ENCODE peak calls at places on chromosome 13, in six cellular contexts. E is IMR-90, O is sigmoid colon, N is left ventricle myocardium inferior, I is upper lobe of left lung, G is heart left ventricle. L is an unnamed sample.

GRCh38 chr13:73466561-73466960 is 407.8 kb downstream of the KLF5 start:
- DNase-seq in N (no peak), E (no peak), G (no peak), O (no peak), I (no peak), L (no peak)

GRCh38 chr13:102779426-102780159 is 6.0 kb upstream of the TEX30 start:
- DNase-seq in I (no peak), O (no peak), N (no peak), E (no peak), G (no peak), L (no peak)

GRCh38 chr13:51929699-51930098 is 67.9 kb downstream of the CCDC70 start:
- DNase-seq in G (no peak), O (no peak), N (no peak), E (no peak), I (no peak), L (no peak)

GRCh38 chr13:101881593-101881992 is 429.1 kb downstream of the ITGBL1 start:
- DNase-seq in E (no peak), O (no peak), G (no peak), I (no peak), N (no peak), L (no peak)

GRCh38 chr13:50359779-50360178 is 344.5 kb downstream of the KCNRG start:
- DNase-seq in O (no peak), G (no peak), I (no peak), N (no peak), E (no peak), L (no peak)

GRCh38 chr13:86087241-86087640 is 288.0 kb upstream of the SLITRK6 start:
- DNase-seq in E (no peak), O (no peak), G (no peak), N (no peak), I (no peak), L (no peak)

GRCh38 chr13:23608704-23609413 is 38.6 kb downstream of the TNFRSF19 start:
- DNase-seq in N (peak; percentile 59), G (peak; percentile 64), I (no peak), O (peak; percentile 78), E (peak; percentile 42), L (no peak)

GRCh38 chr13:98325724-98326123 is 148.7 kb upstream of the RNF113B start:
- DNase-seq in I (no peak), N (no peak), E (no peak), G (no peak), O (no peak), L (no peak)

GRCh38 chr13:59706101-59706976 is 457.4 kb downstream of the DIAPH3 start:
- DNase-seq in E (no peak), G (no peak), I (no peak), N (no peak), O (no peak), L (no peak)

GRCh38 chr13:69619651-69620050 is 488.0 kb upstream of the ATXN8OS start:
- DNase-seq in G (no peak), O (no peak), E (no peak), N (no peak), I (no peak), L (no peak)
- H3K27ac ChIP-seq in G (no peak overlapping the region), O (no peak overlapping the region), E (no peak overlapping the region), N (no peak overlapping the region), I (no peak overlapping the region), L (no peak overlapping the region)

GRCh38 chr13:31050486-31051400 is 111.0 kb downstream of the HSPH1 start:
- DNase-seq in O (no peak), E (peak; percentile 57), I (no peak), N (no peak), G (no peak), L (no peak)
- TF ChIP-seq CTCF in O (no peak), E (peak; percentile 33), I (no peak), N (no peak), G (no peak), L (no peak)

GRCh38 chr13:29294869-29295268 is 300.6 kb downstream of the SLC7A1 start:
- DNase-seq in E (no peak), N (no peak), I (no peak), O (no peak), G (no peak), L (no peak)

DNA sequence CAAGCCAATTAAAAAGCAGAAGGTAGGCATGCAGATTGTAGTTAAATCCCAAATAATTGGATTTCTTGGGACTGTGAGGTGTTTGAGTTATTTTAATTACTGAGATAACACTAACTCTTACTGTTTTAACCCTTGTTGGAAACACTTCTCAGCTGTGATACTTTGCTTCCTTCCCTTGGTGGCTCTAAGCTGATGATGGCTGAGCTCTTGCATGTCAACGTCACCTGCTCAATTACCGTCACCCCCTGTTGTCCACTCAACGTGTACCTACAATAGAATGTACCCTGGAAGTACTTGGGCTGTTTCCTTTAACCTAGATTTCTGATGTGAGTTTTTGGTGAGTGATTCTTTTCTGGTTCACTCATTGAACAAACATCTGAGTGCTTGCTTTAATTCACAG is 303.4 kb downstream of the SLC7A1 start:
- DNase-seq in E (no peak), I (no peak), G (no peak), O (no peak), N (no peak), L (no peak)
- H3K9me3 ChIP-seq in E (peaks cover 4% of the 10 kb centered on the region), I (no peaks in the 10 kb centered on the region), G (no peaks in the 10 kb centered on the region), O (no peaks in the 10 kb centered on the region), N (peaks cover 5% of the 10 kb centered on the region), L (no peaks in the 10 kb centered on the region)

DNA sequence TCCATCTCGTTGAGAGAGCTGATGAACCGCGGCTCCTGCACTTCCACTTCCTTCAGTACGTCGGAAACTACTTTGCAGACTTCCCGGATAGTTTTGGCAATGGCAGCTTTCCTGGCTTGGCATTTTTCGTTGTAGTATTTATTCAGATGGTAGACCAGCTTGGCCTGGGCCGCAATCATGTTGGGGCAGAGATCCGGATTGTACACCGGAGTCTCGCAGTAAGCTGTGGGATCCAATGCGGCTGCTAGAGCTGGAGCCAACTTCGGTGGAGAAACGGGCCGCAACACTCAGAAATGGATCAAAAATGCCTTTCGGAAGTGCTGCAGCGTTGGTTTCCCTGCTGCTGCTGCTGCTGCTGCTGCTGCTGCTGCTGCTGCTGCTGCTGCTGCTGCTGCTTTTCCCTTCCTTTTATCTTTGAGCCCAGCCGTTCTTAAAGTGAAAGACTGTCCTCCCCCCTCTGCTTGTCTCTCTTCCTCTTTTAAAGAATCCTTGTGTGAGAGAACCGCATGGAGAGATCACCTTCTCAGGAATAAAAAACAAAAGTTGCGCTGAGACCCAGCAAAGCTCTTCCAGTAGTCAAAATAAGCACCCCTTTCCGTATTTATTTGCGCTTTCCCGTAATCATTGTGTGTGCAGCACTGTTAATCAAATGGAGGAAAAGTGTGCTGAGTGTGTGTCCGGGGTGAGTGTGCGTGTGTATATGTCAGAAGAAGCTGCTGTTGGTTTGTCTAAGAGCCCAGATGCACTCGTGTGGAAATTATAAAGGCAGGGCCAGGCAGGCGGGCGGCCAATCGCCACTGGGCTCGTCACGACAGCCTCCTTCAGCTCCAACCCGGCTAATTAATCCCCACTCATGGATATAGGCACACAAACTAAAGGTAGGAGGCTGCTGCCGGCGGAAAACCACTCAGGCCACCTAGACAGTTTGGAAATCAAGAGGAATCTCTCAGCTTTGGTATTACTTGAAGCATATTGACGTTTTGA is at the start of gene MAB21L1:
- DNase-seq in N (no peak), G (no peak), E (peak; percentile 19), I (peak; percentile 49), O (peak; percentile 71), L (no peak)
- H3K27ac ChIP-seq in N (peak within 1 kb of the TSS; percentile 63), G (peak within 1 kb of the TSS; percentile 34), E (no peak within 1 kb of the TSS), I (no peak within 1 kb of the TSS), O (peak within 1 kb of the TSS; percentile 49), L (no peak within 1 kb of the TSS)

GRCh38 chr13:67642638-67643037 is 412.5 kb upstream of the PCDH9 start:
- DNase-seq in I (no peak), N (no peak), E (no peak), G (no peak), O (no peak), L (no peak)

GRCh38 chr13:67643656-67644055 is 413.5 kb upstream of the PCDH9 start:
- DNase-seq in N (no peak), G (no peak), E (no peak), O (no peak), I (no peak), L (no peak)
- TF ChIP-seq CTCF in N (no peak), G (no peak), E (no peak), O (no peak), I (no peak), L (no peak)